ENCODE peak calls at places on chromosome 14, in nine cellular contexts. One of them, this sample, is unnamed.

GRCh38 chr14:74604896-74605295 is 7.1 kb downstream of the LTBP2 start:
- DNase-seq in GM13976: no peak
- DNase-seq in OCI-M1: no peak
- DNase-seq in small intestine: no peak
- DNase-seq in AG09309: no peak
- DNase-seq in stimulated activated CD8-positive, alpha-beta memory T cell treated with anti-CD3 and anti-CD28 coated beads, Interleukin-4, amount 100 ng/mL, for 4 hours: no peak
- DNase-seq in fibroblast of the aortic adventitia: peak; percentile 64
- DNase-seq in T1000: no peak
- DNase-seq in dermis blood vessel endothelial cell: no peak
- DNase-seq in this sample: no peak

GRCh38 chr14:43894534-43894933 is 612.5 kb downstream of the FSCB start:
- DNase-seq in fibroblast of the aortic adventitia: no peak
- DNase-seq in GM13976: no peak
- DNase-seq in small intestine: peak; percentile 1
- DNase-seq in dermis blood vessel endothelial cell: peak; percentile 0
- DNase-seq in T1000: no peak
- DNase-seq in OCI-M1: peak; percentile 54
- DNase-seq in AG09309: no peak
- DNase-seq in stimulated activated CD8-positive, alpha-beta memory T cell treated with anti-CD3 and anti-CD28 coated beads, Interleukin-4, amount 100 ng/mL, for 4 hours: no peak
- DNase-seq in this sample: no peak

GRCh38 chr14:68593806-68594536 is 198.9 kb downstream of the ZFP36L1 start:
- DNase-seq in small intestine: no peak
- DNase-seq in dermis blood vessel endothelial cell: no peak
- DNase-seq in OCI-M1: peak; percentile 24
- DNase-seq in stimulated activated CD8-positive, alpha-beta memory T cell treated with anti-CD3 and anti-CD28 coated beads, Interleukin-4, amount 100 ng/mL, for 4 hours: no peak
- DNase-seq in AG09309: no peak
- DNase-seq in T1000: peak; percentile 27
- DNase-seq in GM13976: no peak
- DNase-seq in fibroblast of the aortic adventitia: no peak
- DNase-seq in this sample: peak; percentile 56

GRCh38 chr14:96139879-96140278 is 64.8 kb upstream of the BDKRB2 start:
- DNase-seq in T1000: no peak
- DNase-seq in small intestine: no peak
- DNase-seq in AG09309: no peak
- DNase-seq in dermis blood vessel endothelial cell: no peak
- DNase-seq in OCI-M1: no peak
- DNase-seq in fibroblast of the aortic adventitia: no peak
- DNase-seq in GM13976: no peak
- DNase-seq in stimulated activated CD8-positive, alpha-beta memory T cell treated with anti-CD3 and anti-CD28 coated beads, Interleukin-4, amount 100 ng/mL, for 4 hours: no peak
- DNase-seq in this sample: no peak

GRCh38 chr14:51730094-51730493 is 78.4 kb downstream of the FRMD6 start:
- DNase-seq in fibroblast of the aortic adventitia: peak; percentile 0
- DNase-seq in OCI-M1: peak; percentile 15
- DNase-seq in small intestine: no peak
- DNase-seq in T1000: no peak
- DNase-seq in GM13976: no peak
- DNase-seq in dermis blood vessel endothelial cell: no peak
- DNase-seq in AG09309: no peak
- DNase-seq in stimulated activated CD8-positive, alpha-beta memory T cell treated with anti-CD3 and anti-CD28 coated beads, Interleukin-4, amount 100 ng/mL, for 4 hours: no peak
- DNase-seq in this sample: no peak

GRCh38 chr14:32366256-32366655 is 37.2 kb downstream of the AKAP6 start:
- DNase-seq in stimulated activated CD8-positive, alpha-beta memory T cell treated with anti-CD3 and anti-CD28 coated beads, Interleukin-4, amount 100 ng/mL, for 4 hours: no peak
- DNase-seq in GM13976: no peak
- DNase-seq in fibroblast of the aortic adventitia: peak; percentile 67
- DNase-seq in AG09309: no peak
- DNase-seq in OCI-M1: no peak
- DNase-seq in T1000: no peak
- DNase-seq in small intestine: no peak
- DNase-seq in dermis blood vessel endothelial cell: no peak
- DNase-seq in this sample: peak; percentile 86

GRCh38 chr14:68843471-68844209 is 50.8 kb upstream of the ZFP36L1 start:
- DNase-seq in dermis blood vessel endothelial cell: peak; percentile 86
- DNase-seq in GM13976: peak; percentile 80
- DNase-seq in T1000: peak; percentile 68
- DNase-seq in small intestine: peak; percentile 69
- DNase-seq in fibroblast of the aortic adventitia: peak; percentile 74
- DNase-seq in OCI-M1: peak; percentile 74
- DNase-seq in stimulated activated CD8-positive, alpha-beta memory T cell treated with anti-CD3 and anti-CD28 coated beads, Interleukin-4, amount 100 ng/mL, for 4 hours: peak; percentile 62
- DNase-seq in AG09309: no peak
- DNase-seq in this sample: peak; percentile 73

GRCh38 chr14:36507847-36508417 is 12.1 kb downstream of the NKX2-1 start:
- DNase-seq in OCI-M1: no peak
- DNase-seq in dermis blood vessel endothelial cell: no peak
- DNase-seq in fibroblast of the aortic adventitia: no peak
- DNase-seq in stimulated activated CD8-positive, alpha-beta memory T cell treated with anti-CD3 and anti-CD28 coated beads, Interleukin-4, amount 100 ng/mL, for 4 hours: no peak
- DNase-seq in AG09309: no peak
- DNase-seq in T1000: no peak
- DNase-seq in GM13976: no peak
- DNase-seq in small intestine: no peak
- DNase-seq in this sample: no peak

GRCh38 chr14:74245292-74245691 is 6.0 kb downstream of the VSX2 start:
- DNase-seq in small intestine: no peak
- DNase-seq in OCI-M1: no peak
- DNase-seq in AG09309: no peak
- DNase-seq in fibroblast of the aortic adventitia: no peak
- DNase-seq in dermis blood vessel endothelial cell: no peak
- DNase-seq in stimulated activated CD8-positive, alpha-beta memory T cell treated with anti-CD3 and anti-CD28 coated beads, Interleukin-4, amount 100 ng/mL, for 4 hours: no peak
- DNase-seq in GM13976: no peak
- DNase-seq in T1000: no peak
- DNase-seq in this sample: no peak

GRCh38 chr14:56297449-56297848 is 179.2 kb downstream of the PELI2 start:
- DNase-seq in OCI-M1: no peak
- DNase-seq in GM13976: no peak
- DNase-seq in small intestine: no peak
- DNase-seq in AG09309: no peak
- DNase-seq in stimulated activated CD8-positive, alpha-beta memory T cell treated with anti-CD3 and anti-CD28 coated beads, Interleukin-4, amount 100 ng/mL, for 4 hours: no peak
- DNase-seq in fibroblast of the aortic adventitia: no peak
- DNase-seq in T1000: no peak
- DNase-seq in dermis blood vessel endothelial cell: no peak
- DNase-seq in this sample: no peak

GRCh38 chr14:104563191-104563741 is 16.3 kb upstream of the C14orf180 start:
- DNase-seq in stimulated activated CD8-positive, alpha-beta memory T cell treated with anti-CD3 and anti-CD28 coated beads, Interleukin-4, amount 100 ng/mL, for 4 hours: no peak
- DNase-seq in OCI-M1: no peak
- DNase-seq in GM13976: no peak
- DNase-seq in fibroblast of the aortic adventitia: no peak
- DNase-seq in dermis blood vessel endothelial cell: no peak
- DNase-seq in T1000: no peak
- DNase-seq in AG09309: no peak
- DNase-seq in small intestine: no peak
- DNase-seq in this sample: no peak

This sample was measured in astrocyte of the spinal cord.